ENCODE peak calls at places on chromosomes 3 and 15, in eight cellular contexts. D is Panc1, V is lower leg skin, T is left ventricle myocardium inferior, H is transverse colon, S is right atrium auricular region, N is tibial artery, O is SK-N-SH. U is an unnamed sample.

GRCh38 chr3:13290941-13291340 is 129.2 kb downstream of the NUP210 start:
- DNase-seq in D (no peak), V (no peak), T (no peak), N (no peak), H (no peak), O (no peak), S (no peak), U (no peak)

GRCh38 chr3:107598926-107599754 is 76.4 kb downstream of the BBX start:
- DNase-seq in T (peak), N (no peak), O (peak), S (no peak), H (peak), D (no peak), V (no peak), U (peak)

GRCh38 chr3:135260025-135260424 is 465.0 kb downstream of the EPHB1 start:
- DNase-seq in T (no peak), H (no peak), S (no peak), D (no peak), V (no peak), N (no peak), O (no peak), U (no peak)

GRCh38 chr15:82571722-82572222 is 31.5 kb upstream of the RPS17 start:
- DNase-seq in N (peak), O (peak), S (peak), T (peak), V (peak), H (peak), D (no peak), U (peak)

GRCh38 chr3:61894988-61895935 is 333.9 kb downstream of the PTPRG start:
- DNase-seq in S (peak), O (peak), H (peak), T (peak), V (peak), D (no peak), N (peak), U (peak)

GRCh38 chr15:89119489-89120478 is 31.5 kb downstream of the ABHD2 start:
- DNase-seq in N (peak), D (peak), H (no peak), V (no peak), S (peak), O (no peak), T (no peak), U (no peak)

GRCh38 chr3:11095932-11096265 is 58.4 kb upstream of the HRH1 start:
- DNase-seq in H (no peak), D (no peak), V (no peak), S (no peak), O (no peak), N (no peak), T (no peak), U (no peak)

GRCh38 chr3:118827446-118827845 is 207.2 kb downstream of the IGSF11 start:
- DNase-seq in V (no peak), S (no peak), O (no peak), D (no peak), T (no peak), N (no peak), H (no peak), U (no peak)

GRCh38 chr15:79332824-79333510 is 22.1 kb downstream of the TMED3 start:
- DNase-seq in S (no peak), D (no peak), T (no peak), O (no peak), H (no peak), V (no peak), N (no peak), U (no peak)

GRCh38 chr3:14536837-14537589 is 3.1 kb downstream of the GRIP2 start:
- DNase-seq in O (no peak), H (no peak), D (no peak), S (no peak), N (no peak), V (no peak), T (no peak), U (no peak)

GRCh38 chr3:186532641-186533072 is 11.5 kb downstream of the CRYGS start:
- DNase-seq in V (no peak), N (no peak), S (no peak), O (peak), H (no peak), D (no peak), T (no peak), U (no peak)

GRCh38 chr3:148682997-148683396 is 14.7 kb upstream of the AGTR1 start:
- DNase-seq in N (no peak), H (no peak), V (no peak), T (no peak), D (no peak), S (no peak), O (no peak), U (no peak)

GRCh38 chr3:71504250-71505036 is 79.1 kb downstream of the FOXP1 start:
- DNase-seq in O (no peak), D (no peak), V (no peak), H (no peak), N (no peak), T (no peak), S (no peak), U (no peak)

GRCh38 chr3:110123929-110124328 is 786.6 kb upstream of the DPPA4 start:
- DNase-seq in O (no peak), V (no peak), T (no peak), H (no peak), D (no peak), S (no peak), N (no peak), U (no peak)

GRCh38 chr3:190809351-190809750 is 53.1 kb downstream of the GMNC start:
- DNase-seq in N (no peak), T (no peak), D (no peak), O (no peak), S (no peak), H (no peak), V (no peak), U (no peak)

GRCh38 chr15:33584797-33585196 is 274.0 kb downstream of the RYR3 start:
- DNase-seq in V (no peak), H (no peak), S (no peak), T (no peak), O (no peak), D (peak), N (no peak), U (no peak)

GRCh38 chr3:61146010-61146569 is 105.2 kb downstream of the FHIT start:
- DNase-seq in T (no peak), S (no peak), H (no peak), N (no peak), D (no peak), V (no peak), O (no peak), U (no peak)

GRCh38 chr3:126982125-126982521 is 792 bp upstream of the PLXNA1 start:
- DNase-seq in H (peak), T (no peak), O (no peak), N (no peak), V (no peak), D (no peak), S (no peak), U (no peak)

GRCh38 chr3:150515210-150515609 is 31.1 kb downstream of the SERP1 start:
- DNase-seq in N (no peak), V (no peak), H (no peak), T (no peak), O (no peak), S (no peak), D (no peak), U (no peak)

GRCh38 chr15:101232677-101233076 is 19.2 kb downstream of the CHSY1 start:
- DNase-seq in S (no peak), H (no peak), O (no peak), D (no peak), N (no peak), V (no peak), T (no peak), U (no peak)

GRCh38 chr3:156519758-156520162 is 35.2 kb downstream of the SSR3 start:
- DNase-seq in T (no peak), V (no peak), S (no peak), H (no peak), N (no peak), O (no peak), D (no peak), U (no peak)

GRCh38 chr3:9416139-9416780 is 18.8 kb downstream of the SETD5 start:
- DNase-seq in V (no peak), N (no peak), D (no peak), T (no peak), O (no peak), S (no peak), H (no peak), U (no peak)

GRCh38 chr3:62874398-62875102 is 666 bp downstream of the CADPS start:
- DNase-seq in N (no peak), S (no peak), O (peak), T (peak), H (no peak), D (no peak), V (no peak), U (peak)

GRCh38 chr3:19866751-19867347 is 67.2 kb downstream of the EFHB start:
- DNase-seq in N (no peak), T (no peak), D (peak), O (peak), H (peak), S (no peak), V (no peak), U (no peak)

GRCh38 chr3:74768010-74768409 is 153.6 kb upstream of the CNTN3 start:
- DNase-seq in V (no peak), S (no peak), H (no peak), D (no peak), O (no peak), N (no peak), T (no peak), U (no peak)

GRCh38 chr15:100671858-100672543 is 69.6 kb downstream of the ASB7 start:
- DNase-seq in S (no peak), T (no peak), H (no peak), D (peak), V (peak), O (peak), N (peak), U (no peak)

GRCh38 chr3:15797600-15798303 is at the start of gene ANKRD28:
- DNase-seq in O (peak), T (no peak), S (no peak), H (no peak), D (peak), N (no peak), V (no peak), U (no peak)

GRCh38 chr3:150956376-150956775 is 16.2 kb downstream of the CLRN1 start:
- DNase-seq in H (no peak), O (no peak), V (no peak), N (no peak), T (no peak), S (no peak), D (no peak), U (no peak)

GRCh38 chr3:66396888-66397287 is 103.9 kb downstream of the LRIG1 start:
- DNase-seq in H (no peak), S (no peak), T (no peak), N (no peak), V (peak), O (no peak), D (no peak), U (no peak)

GRCh38 chr15:59223736-59224135 is 17.1 kb downstream of the LDHAL6B start:
- DNase-seq in H (no peak), S (no peak), O (no peak), T (no peak), V (no peak), D (no peak), N (no peak), U (no peak)

GRCh38 chr3:106826861-106827311 is 550.4 kb upstream of the CCDC54 start:
- DNase-seq in D (no peak), H (no peak), T (no peak), N (no peak), S (no peak), O (peak), V (no peak), U (no peak)

GRCh38 chr15:101045236-101045646 is 126.1 kb downstream of the LRRK1 start:
- DNase-seq in S (peak), D (no peak), N (peak), T (peak), H (peak), V (no peak), O (no peak), U (peak)

GRCh38 chr15:42149493-42150245 is 6.8 kb downstream of the PLA2G4F start:
- DNase-seq in D (no peak), H (no peak), T (no peak), O (no peak), V (peak), N (peak), S (no peak), U (peak)

GRCh38 chr3:101127991-101128390 is 134.8 kb upstream of the ABI3BP start:
- DNase-seq in S (no peak), N (no peak), D (no peak), V (no peak), H (no peak), T (no peak), O (no peak), U (no peak)

GRCh38 chr3:175200391-175200790 is 341.3 kb downstream of the NAALADL2 start:
- DNase-seq in O (no peak), H (no peak), S (no peak), V (no peak), D (no peak), T (no peak), N (no peak), U (no peak)

GRCh38 chr3:99468918-99469317 is 169.5 kb upstream of the COL8A1 start:
- DNase-seq in N (no peak), D (no peak), V (no peak), S (no peak), H (no peak), O (no peak), T (no peak), U (no peak)
- H3K4me3 ChIP-seq in N (no peak), D (no peak), V (no peak), S (no peak), H (no peak), O (no peak), T (no peak), U (no peak)

DNA sequence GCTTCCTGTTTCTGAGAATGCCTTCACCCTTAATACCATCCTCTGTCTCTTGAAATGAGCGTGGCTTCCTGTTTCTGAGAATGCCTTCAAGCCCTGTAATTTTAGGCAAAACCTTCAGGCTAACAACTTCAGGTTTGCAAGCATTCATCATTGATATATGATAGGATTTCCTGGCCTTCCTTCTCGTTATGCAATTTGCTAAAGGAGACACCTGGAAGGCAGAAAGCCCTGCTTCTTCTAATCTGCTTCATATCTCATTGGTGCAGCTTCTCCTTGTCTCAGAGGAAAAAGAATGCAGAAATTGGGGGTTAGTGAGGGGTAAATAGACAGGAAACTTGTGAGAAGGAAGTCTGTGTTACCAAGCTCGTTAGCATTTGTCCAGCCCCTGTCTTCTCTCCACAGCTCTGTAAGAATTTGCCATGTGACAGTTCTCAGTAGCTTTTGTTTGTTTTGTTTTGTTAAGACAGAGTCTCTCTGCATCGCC is 7.3 kb downstream of the ARL6IP5 start:
- DNase-seq in H (no peak), S (no peak), T (no peak), V (no peak), O (no peak), D (no peak), N (no peak), U (no peak)
- H3K4me3 ChIP-seq in H (no peak), S (no peak), T (peak), V (no peak), O (no peak), D (no peak), N (no peak), U (no peak)

GRCh38 chr3:122793568-122794416 is at the start of gene HSPBAP1:
- DNase-seq in S (peak), H (peak), D (peak), N (peak), O (peak), T (peak), V (peak), U (peak)
- H3K4me3 ChIP-seq in S (peak), H (peak), D (peak), N (peak), O (peak), T (peak), V (peak), U (peak)

DNA sequence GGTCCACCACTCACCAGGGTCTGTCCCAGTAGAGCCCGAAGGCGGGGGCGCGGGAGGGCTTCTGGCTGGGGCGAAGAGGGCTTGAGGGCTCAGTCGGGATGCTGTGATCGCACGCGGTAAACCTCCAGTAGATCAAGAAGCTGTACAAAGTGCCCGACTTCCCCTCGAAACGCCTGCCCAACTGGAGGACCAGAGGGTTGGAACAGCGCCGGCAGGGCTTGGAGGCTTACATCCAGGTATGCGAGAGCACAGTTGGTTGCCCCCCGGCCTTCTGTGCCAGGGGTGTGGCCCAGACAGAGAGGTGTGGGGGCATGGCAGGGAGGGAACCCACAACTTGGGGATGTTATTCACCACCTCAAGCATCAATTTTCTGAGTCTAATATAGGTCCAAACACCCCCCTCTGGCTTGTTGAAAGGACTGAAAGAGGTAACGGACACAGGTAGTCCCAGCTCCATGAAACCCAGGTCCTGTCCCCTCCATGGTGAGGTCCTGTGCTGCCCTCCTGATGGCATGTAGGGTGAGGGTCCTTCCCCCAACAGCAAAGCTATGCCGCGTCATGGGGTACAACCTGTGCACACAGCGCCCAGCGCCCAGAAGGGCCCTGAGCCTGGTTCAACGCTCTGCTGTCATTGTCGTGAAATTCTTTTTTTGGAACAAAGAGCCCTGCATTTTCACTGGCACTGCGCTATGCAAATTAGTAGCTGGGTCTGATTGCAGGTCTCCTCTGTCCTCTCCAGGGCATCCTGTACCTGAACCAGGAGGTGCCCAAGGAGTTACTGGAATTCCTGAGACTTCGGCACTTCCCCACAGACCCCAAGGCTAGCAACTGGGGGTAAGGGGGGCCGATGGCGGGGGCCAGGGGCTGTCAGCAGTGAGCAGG is 1.2 kb downstream of the SNX22 start:
- DNase-seq in D (no peak), H (peak), N (peak), O (peak), T (no peak), V (peak), S (no peak), U (no peak)
- H3K4me3 ChIP-seq in D (peak), H (peak), N (peak), O (peak), T (peak), V (no peak), S (peak), U (peak)

DNA sequence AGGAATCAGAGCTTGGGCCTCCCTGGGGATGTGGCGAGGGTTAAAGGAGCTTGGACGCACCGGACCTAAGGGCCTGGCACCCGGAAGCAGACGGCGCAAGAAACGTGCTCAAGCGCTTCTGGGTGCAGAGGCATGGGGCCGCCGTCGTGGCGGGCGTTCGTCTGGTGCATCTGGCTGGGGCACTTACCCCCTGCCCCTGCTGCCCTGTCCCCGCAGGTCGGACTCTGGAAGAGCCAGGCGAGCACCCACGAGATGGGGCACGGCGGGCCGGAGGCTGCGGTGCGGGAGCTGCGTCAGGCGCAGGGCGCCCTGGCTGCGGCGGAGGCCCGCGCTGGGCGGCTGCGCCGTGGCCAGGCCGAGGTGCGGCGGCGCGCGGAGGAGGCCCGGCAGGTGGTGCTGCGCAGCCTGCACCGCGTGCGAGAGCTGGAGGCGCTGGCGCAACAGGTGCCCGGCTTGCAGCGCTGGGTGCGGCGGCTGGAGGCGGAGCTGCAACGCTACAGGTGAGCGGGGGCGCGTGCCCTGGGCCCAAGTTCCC is 2.5 kb downstream of the EFCC1 start:
- DNase-seq in H (peak), O (peak), V (no peak), T (no peak), D (no peak), S (no peak), N (peak), U (no peak)
- H3K4me3 ChIP-seq in H (peak), O (peak), V (no peak), T (peak), D (peak), S (no peak), N (peak), U (no peak)

DNA sequence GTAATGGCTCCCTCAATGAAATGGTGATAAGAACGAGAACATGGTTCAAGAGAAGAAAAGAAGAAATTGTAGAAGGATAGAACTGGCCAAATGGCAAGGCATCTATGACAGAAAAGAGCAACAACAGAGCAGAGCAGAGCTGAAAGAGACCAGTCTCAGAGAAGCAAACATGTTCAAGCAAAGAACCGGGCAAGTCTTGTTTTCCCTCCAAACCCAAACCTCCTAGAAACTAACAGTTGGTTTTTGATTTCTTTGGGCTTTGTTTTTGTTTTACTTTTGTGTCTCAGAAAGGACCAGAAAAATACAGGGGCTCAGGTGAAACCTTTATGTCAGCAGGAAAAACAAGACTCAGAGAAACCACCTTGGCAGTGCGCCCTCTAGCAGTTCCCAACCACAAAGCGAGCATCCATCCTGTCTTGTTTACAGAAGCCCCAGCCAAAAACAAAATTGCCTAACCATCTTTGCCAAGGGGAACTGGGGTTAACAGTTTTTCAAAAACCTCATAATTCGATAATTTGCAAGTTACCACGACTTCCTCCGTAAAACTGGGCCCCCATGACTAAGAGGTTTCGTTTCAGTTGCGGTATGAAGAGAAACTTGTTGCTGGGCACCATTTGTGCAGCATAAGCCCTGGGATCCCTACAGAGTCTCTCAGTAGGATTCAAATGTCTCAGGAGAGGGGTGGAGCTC is 159.2 kb upstream of the SLC24A5 start:
- DNase-seq in D (no peak), N (no peak), T (no peak), O (no peak), V (no peak), H (peak), S (no peak), U (no peak)
- H3K4me3 ChIP-seq in D (no peak), N (no peak), T (no peak), O (no peak), V (no peak), H (no peak), S (no peak), U (no peak)

DNA sequence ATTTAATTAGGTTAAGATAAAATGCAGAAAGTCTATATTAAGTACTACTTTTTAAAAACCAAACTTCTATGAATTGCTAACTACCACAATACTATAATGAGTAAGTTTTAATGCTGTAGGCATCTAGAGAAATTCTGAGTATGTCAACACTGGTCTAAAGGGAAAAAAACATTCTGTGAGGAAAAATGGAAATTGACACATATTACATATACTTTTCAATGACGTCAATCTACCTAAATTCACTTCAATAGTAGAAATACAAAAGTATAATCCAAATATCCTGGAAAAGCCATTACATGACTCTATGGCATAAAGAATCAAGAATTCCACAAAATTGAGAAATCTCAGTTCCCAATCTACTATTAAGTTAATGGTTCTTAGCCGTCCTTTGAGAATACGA is 2.2 kb downstream of the SECISBP2L start:
- DNase-seq in V (no peak), D (no peak), N (no peak), O (no peak), S (no peak), H (no peak), T (no peak), U (no peak)
- H3K4me3 ChIP-seq in V (no peak), D (peak), N (peak), O (no peak), S (no peak), H (no peak), T (peak), U (peak)

GRCh38 chr3:128845119-128845518 is 34.3 kb upstream of the ACAD9 start:
- DNase-seq in V (no peak), S (no peak), O (peak), D (no peak), N (no peak), H (no peak), T (no peak), U (no peak)
- H3K4me3 ChIP-seq in V (no peak), S (no peak), O (peak), D (no peak), N (no peak), H (no peak), T (peak), U (no peak)

U was measured in dorsolateral prefrontal cortex.